ENCODE peak calls at places on chromosomes 5 and 9, in four cellular contexts. P, E, A and S are unnamed samples.

GRCh38 chr9:130664191-130665028 is at the start of gene PRDM12:
- DNase-seq in E (no peak), P (no peak), A (no peak), S (no peak)

GRCh38 chr9:75893096-75893495 is 2.6 kb downstream of the PCSK5 start:
- DNase-seq in A (no peak), P (no peak), E (no peak), S (no peak)

GRCh38 chr5:111635151-111635945 is 121.6 kb downstream of the NREP start:
- DNase-seq in A (no peak), E (no peak), P (no peak), S (no peak)

GRCh38 chr5:72649449-72649848 is 142.2 kb upstream of the ZNF366 start:
- DNase-seq in A (no peak), E (no peak), P (peak), S (peak)

GRCh38 chr5:6732634-6733410 is 19.6 kb downstream of the TENT4A start:
- DNase-seq in P (peak), A (no peak), E (no peak), S (peak)

GRCh38 chr9:123357748-123358059 is 1.7 kb downstream of the CRB2 start:
- DNase-seq in A (no peak), E (no peak), P (no peak), S (no peak)

GRCh38 chr5:179254638-179255271 is 90.5 kb downstream of the ADAMTS2 start:
- DNase-seq in P (no peak), E (no peak), A (no peak), S (no peak)

GRCh38 chr5:41793156-41793770 is 77.0 kb downstream of the OXCT1 start:
- DNase-seq in E (no peak), P (no peak), A (no peak), S (no peak)

GRCh38 chr9:37575511-37575914 is 667 bp downstream of the FBXO10 start:
- DNase-seq in A (no peak), E (no peak), P (no peak), S (no peak)

GRCh38 chr9:98888794-98889495 is 54.8 kb upstream of the COL15A1 start:
- DNase-seq in P (no peak), E (no peak), A (no peak), S (no peak)

GRCh38 chr5:29701600-29701999 is 1491.9 kb upstream of the CDH6 start:
- DNase-seq in P (no peak), E (no peak), A (no peak), S (no peak)

GRCh38 chr5:173963867-173964429 is 25.0 kb upstream of the C5orf47 start:
- DNase-seq in A (no peak), P (peak), E (no peak), S (no peak)

GRCh38 chr5:55535199-55535905 is 588 bp upstream of the PLPP1 start:
- DNase-seq in P (no peak), E (no peak), A (no peak), S (no peak)

GRCh38 chr9:8564960-8565359 is 765.4 kb upstream of the DMAC1 start:
- DNase-seq in P (no peak), E (no peak), A (no peak), S (no peak)

GRCh38 chr9:136615631-136616306 is 46.9 kb upstream of the EGFL7 start:
- DNase-seq in P (peak), E (no peak), A (no peak), S (peak)

GRCh38 chr9:22084336-22085035 is 75.4 kb upstream of the CDKN2B start:
- DNase-seq in E (no peak), A (no peak), P (no peak), S (peak)

GRCh38 chr5:118888556-118888955 is 99.8 kb downstream of the DTWD2 start:
- DNase-seq in E (no peak), P (no peak), A (no peak), S (no peak)

GRCh38 chr9:112176410-112177010 is 1.4 kb upstream of the SUSD1 start:
- DNase-seq in A (no peak), P (peak), E (no peak), S (no peak)

GRCh38 chr5:370959-371810 is 49.7 kb downstream of the AHRR start:
- DNase-seq in A (peak), P (no peak), E (no peak), S (no peak)

GRCh38 chr5:124806026-124806856 is 59.8 kb upstream of the ZNF608 start:
- DNase-seq in E (no peak), A (peak), P (peak), S (peak)

GRCh38 chr5:43514471-43514815 is 505 bp downstream of the C5orf34 start:
- DNase-seq in A (no peak), E (no peak), P (peak), S (no peak)